ENCODE peak calls at places on chromosomes 7 and 10, in five cellular contexts. G is breast epithelium; N is activated CD8-positive, alpha-beta T cell treated with anti-CD3 and anti-CD28 coated beads for 36 hours; Q is fibroblast of mammary gland; W is foreskin fibroblast. R is an unnamed sample.

GRCh38 chr7:142385528-142386340 is 127.9 kb upstream of the PRSS58 start:
- DNase-seq in G (no peak), N (peak), Q (peak), W (peak), R (peak)

GRCh38 chr7:77466455-77466854 is 50.3 kb upstream of the GSAP start:
- DNase-seq in G (no peak), N (no peak), Q (no peak), W (no peak), R (no peak)

GRCh38 chr10:125994601-125995000 is 98.2 kb downstream of the FANK1 start:
- DNase-seq in G (no peak), N (no peak), Q (no peak), W (no peak), R (no peak)

GRCh38 chr7:40826419-40827216 is 691.8 kb downstream of the SUGCT start:
- DNase-seq in G (no peak), N (no peak), Q (no peak), W (peak), R (no peak)

GRCh38 chr10:113907166-113907565 is 52.7 kb downstream of the NHLRC2 start:
- DNase-seq in G (no peak), N (no peak), Q (peak), W (peak), R (no peak)

GRCh38 chr7:74040791-74041520 is 13.0 kb downstream of the ELN start:
- DNase-seq in G (no peak), N (no peak), Q (no peak), W (no peak), R (no peak)

GRCh38 chr7:32879460-32879859 is 12.1 kb downstream of the KBTBD2 start:
- DNase-seq in G (no peak), N (no peak), Q (peak), W (no peak), R (no peak)

GRCh38 chr7:101432316-101432715 is 69.6 kb downstream of the COL26A1 start:
- DNase-seq in G (no peak), N (no peak), Q (no peak), W (no peak), R (no peak)

GRCh38 chr7:72435366-72435765 is 23.2 kb upstream of the CALN1 start:
- DNase-seq in G (no peak), N (no peak), Q (peak), W (no peak), R (no peak)

GRCh38 chr10:50990568-50991495 is 83.5 kb upstream of the PRKG1 start:
- DNase-seq in G (no peak), N (peak), Q (peak), W (peak), R (peak)

GRCh38 chr7:18890885-18891621 is 226.4 kb downstream of the TWIST1 start:
- DNase-seq in G (no peak), N (no peak), Q (peak), W (no peak), R (no peak)

GRCh38 chr10:59880976-59881510 is 25.3 kb downstream of the CCDC6 start:
- DNase-seq in G (no peak), N (peak), Q (no peak), W (no peak), R (no peak)

GRCh38 chr7:151286148-151286547 is 37.7 kb upstream of the SMARCD3 start:
- DNase-seq in G (no peak), N (peak), Q (no peak), W (no peak), R (no peak)

GRCh38 chr7:3191545-3191944 is 109.5 kb upstream of the SDK1 start:
- DNase-seq in G (no peak), N (no peak), Q (no peak), W (no peak), R (no peak)

GRCh38 chr7:99380032-99380822 is 5.7 kb downstream of the ARPC1B start:
- DNase-seq in G (no peak), N (peak), Q (peak), W (peak), R (no peak)

GRCh38 chr10:124465003-124465776 is 3.6 kb downstream of the LHPP start:
- DNase-seq in G (no peak), N (no peak), Q (no peak), W (no peak), R (no peak)

GRCh38 chr10:72186633-72187330 is 29.0 kb upstream of the ANAPC16 start:
- DNase-seq in G (no peak), N (no peak), Q (peak), W (peak), R (peak)

GRCh38 chr10:77926566-77927342 is at the start of gene DLG5:
- DNase-seq in G (peak), N (peak), Q (peak), W (peak), R (no peak)

GRCh38 chr10:118971876-118972275 is 57.6 kb upstream of the NANOS1 start:
- DNase-seq in G (no peak), N (no peak), Q (no peak), W (no peak), R (no peak)

GRCh38 chr7:1097120-1097504 is 9.2 kb downstream of the GPER1 start:
- DNase-seq in G (no peak), N (no peak), Q (no peak), W (no peak), R (no peak)

GRCh38 chr10:59018977-59019376 is 157.5 kb upstream of the PHYHIPL start:
- DNase-seq in G (no peak), N (no peak), Q (peak), W (no peak), R (no peak)

GRCh38 chr10:28984431-28984830 is 304.4 kb upstream of the LYZL1 start:
- DNase-seq in G (peak), N (peak), Q (peak), W (peak), R (peak)

GRCh38 chr7:152341039-152341913 is 94.5 kb downstream of the KMT2C start:
- DNase-seq in G (no peak), N (no peak), Q (peak), W (peak), R (peak)

GRCh38 chr7:131016230-131016629 is 282.2 kb upstream of the KLF14 start:
- DNase-seq in G (no peak), N (no peak), Q (no peak), W (no peak), R (no peak)

GRCh38 chr10:61973169-61973568 is 71.7 kb downstream of the ARID5B start:
- DNase-seq in G (no peak), N (no peak), Q (peak), W (peak), R (no peak)

GRCh38 chr7:154912921-154913644 is 89.8 kb downstream of the PAXIP1 start:
- DNase-seq in G (no peak), N (no peak), Q (no peak), W (peak), R (no peak)

GRCh38 chr10:24901686-24902399 is 50.6 kb downstream of the PRTFDC1 start:
- DNase-seq in G (no peak), N (peak), Q (peak), W (peak), R (peak)

GRCh38 chr10:61063911-61064310 is 119.9 kb upstream of the RHOBTB1 start:
- DNase-seq in G (no peak), N (no peak), Q (peak), W (peak), R (no peak)

GRCh38 chr10:78973901-78974408 is 94.8 kb upstream of the ZMIZ1 start:
- DNase-seq in G (peak), N (peak), Q (peak), W (peak), R (peak)

GRCh38 chr7:138388673-138389491 is 71.2 kb upstream of the TRIM24 start:
- DNase-seq in G (no peak), N (no peak), Q (peak), W (no peak), R (no peak)

GRCh38 chr7:24729365-24730017 is 27.8 kb downstream of the GSDME start:
- DNase-seq in G (peak), N (no peak), Q (no peak), W (peak), R (no peak)

GRCh38 chr7:107046511-107047259 is 2.2 kb downstream of the PRKAR2B start:
- DNase-seq in G (no peak), N (no peak), Q (no peak), W (no peak), R (no peak)

GRCh38 chr7:28055161-28055544 is 125.4 kb downstream of the JAZF1 start:
- DNase-seq in G (no peak), N (no peak), Q (no peak), W (peak), R (no peak)

GRCh38 chr10:70404906-70405824 is 1.2 kb downstream of the EIF4EBP2 start:
- DNase-seq in G (peak), N (peak), Q (peak), W (peak), R (peak)

GRCh38 chr7:101940830-101941229 is 123.4 kb downstream of the CUX1 start:
- DNase-seq in G (no peak), N (no peak), Q (no peak), W (no peak), R (no peak)

GRCh38 chr7:133081119-133081604 is 728 bp downstream of the CHCHD3 start:
- DNase-seq in G (no peak), N (peak), Q (peak), W (peak), R (no peak)

GRCh38 chr10:83983578-83984255 is 155.6 kb upstream of the GHITM start:
- DNase-seq in G (no peak), N (no peak), Q (peak), W (no peak), R (no peak)

GRCh38 chr10:101089520-101090299 is 27.9 kb downstream of the KAZALD1 start:
- DNase-seq in G (no peak), N (no peak), Q (no peak), W (no peak), R (no peak)

GRCh38 chr10:132150777-132151176 is 36.0 kb upstream of the DPYSL4 start:
- DNase-seq in G (no peak), N (no peak), Q (no peak), W (no peak), R (no peak)

GRCh38 chr10:132970641-132971438 is 28.5 kb upstream of the CFAP46 start:
- DNase-seq in G (no peak), N (no peak), Q (no peak), W (no peak), R (no peak)

GRCh38 chr10:73653195-73653594 is 2.6 kb downstream of the SYNPO2L start:
- DNase-seq in G (no peak), N (no peak), Q (no peak), W (no peak), R (no peak)

GRCh38 chr10:73650537-73651331 is 5.1 kb downstream of the SYNPO2L start:
- DNase-seq in G (no peak), N (no peak), Q (peak), W (peak), R (no peak)

GRCh38 chr10:73655990-73656298 is at the start of gene SYNPO2L:
- DNase-seq in G (no peak), N (no peak), Q (no peak), W (no peak), R (no peak)

GRCh38 chr10:73655257-73655989 is 406 bp downstream of the SYNPO2L start:
- DNase-seq in G (no peak), N (no peak), Q (no peak), W (no peak), R (no peak)

GRCh38 chr10:73653701-73654100 is 2.1 kb downstream of the SYNPO2L start:
- DNase-seq in G (no peak), N (peak), Q (peak), W (peak), R (no peak)
- TF ChIP-seq CTCF in G (no peak), N (no peak), Q (peak), W (no peak), R (no peak)

DNA sequence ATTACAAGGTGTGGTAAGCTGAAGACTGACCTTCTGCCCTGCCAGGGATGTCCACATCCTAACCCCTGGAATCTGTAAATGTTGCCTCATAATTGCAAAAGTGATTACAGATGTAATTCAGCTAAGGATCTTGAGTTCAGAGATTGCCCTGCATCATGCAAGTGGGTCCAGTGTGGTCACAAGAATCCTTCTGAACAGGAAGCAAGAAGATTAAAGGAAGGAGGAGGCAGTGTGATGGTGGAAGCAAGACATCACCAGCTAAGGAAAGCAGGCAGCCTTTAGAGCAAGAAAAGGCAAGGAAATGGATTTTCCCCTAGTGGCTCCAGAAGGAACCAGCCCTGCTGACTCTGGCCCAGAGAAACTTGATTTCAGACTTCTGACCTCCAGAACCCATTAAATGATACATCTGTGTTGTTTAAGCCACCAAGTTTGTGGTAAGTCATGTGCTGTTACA is 78.1 kb downstream of the USP6NL start:
- DNase-seq in G (no peak), N (no peak), Q (peak), W (peak), R (peak)
- TF ChIP-seq CTCF in G (no peak), N (no peak), Q (peak), W (peak), R (peak)

GRCh38 chr7:127250312-127251047 is 2.3 kb downstream of the GRM8 start:
- DNase-seq in G (no peak), N (no peak), Q (no peak), W (peak), R (no peak)
- TF ChIP-seq CTCF in G (no peak), N (no peak), Q (peak), W (no peak), R (no peak)

DNA sequence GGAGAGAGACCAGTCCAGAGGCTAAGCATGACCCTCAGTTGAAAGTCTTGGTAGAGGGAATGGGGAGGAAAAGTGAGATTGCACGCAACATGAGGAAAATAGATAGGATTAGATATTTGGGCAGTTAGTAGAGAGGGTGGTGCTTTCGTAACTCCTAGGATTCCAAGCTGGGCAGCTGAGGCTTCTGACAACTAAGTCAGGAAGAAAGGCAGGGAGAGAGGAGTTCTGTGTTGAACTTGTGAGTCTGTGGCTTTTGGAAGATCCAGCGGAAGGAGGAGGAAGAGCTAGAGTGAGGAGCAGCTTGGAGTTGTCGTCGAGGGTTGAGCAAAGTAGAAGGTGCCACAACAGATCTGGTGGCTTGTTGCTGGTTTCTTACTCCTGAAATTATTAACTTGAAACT is 21.8 kb downstream of the CUL1 start:
- DNase-seq in G (no peak), N (no peak), Q (peak), W (peak), R (no peak)
- TF ChIP-seq CTCF in G (no peak), N (no peak), Q (no peak), W (no peak), R (no peak)

DNA sequence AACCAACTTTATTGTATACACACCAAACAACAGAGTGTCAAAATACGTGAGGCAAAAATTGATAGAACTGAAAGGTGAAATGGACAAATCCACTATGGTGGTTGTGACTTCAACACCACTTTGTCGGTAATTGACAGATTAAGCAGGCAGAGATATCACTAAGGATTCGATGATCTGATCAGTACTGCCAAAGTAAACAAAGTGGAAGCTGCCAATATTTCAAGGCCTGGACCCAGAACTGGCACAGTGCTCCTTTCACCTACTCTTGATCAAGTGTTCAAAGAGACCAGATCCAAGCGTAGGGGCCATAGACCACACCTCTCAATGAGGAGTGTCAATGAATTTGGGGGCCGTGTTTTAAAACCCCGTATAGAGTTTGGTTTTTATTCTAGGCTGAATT is 167.0 kb downstream of the CDK14 start:
- DNase-seq in G (no peak), N (no peak), Q (no peak), W (no peak), R (no peak)
- TF ChIP-seq CTCF in G (no peak), N (no peak), Q (no peak), W (no peak), R (no peak)

DNA sequence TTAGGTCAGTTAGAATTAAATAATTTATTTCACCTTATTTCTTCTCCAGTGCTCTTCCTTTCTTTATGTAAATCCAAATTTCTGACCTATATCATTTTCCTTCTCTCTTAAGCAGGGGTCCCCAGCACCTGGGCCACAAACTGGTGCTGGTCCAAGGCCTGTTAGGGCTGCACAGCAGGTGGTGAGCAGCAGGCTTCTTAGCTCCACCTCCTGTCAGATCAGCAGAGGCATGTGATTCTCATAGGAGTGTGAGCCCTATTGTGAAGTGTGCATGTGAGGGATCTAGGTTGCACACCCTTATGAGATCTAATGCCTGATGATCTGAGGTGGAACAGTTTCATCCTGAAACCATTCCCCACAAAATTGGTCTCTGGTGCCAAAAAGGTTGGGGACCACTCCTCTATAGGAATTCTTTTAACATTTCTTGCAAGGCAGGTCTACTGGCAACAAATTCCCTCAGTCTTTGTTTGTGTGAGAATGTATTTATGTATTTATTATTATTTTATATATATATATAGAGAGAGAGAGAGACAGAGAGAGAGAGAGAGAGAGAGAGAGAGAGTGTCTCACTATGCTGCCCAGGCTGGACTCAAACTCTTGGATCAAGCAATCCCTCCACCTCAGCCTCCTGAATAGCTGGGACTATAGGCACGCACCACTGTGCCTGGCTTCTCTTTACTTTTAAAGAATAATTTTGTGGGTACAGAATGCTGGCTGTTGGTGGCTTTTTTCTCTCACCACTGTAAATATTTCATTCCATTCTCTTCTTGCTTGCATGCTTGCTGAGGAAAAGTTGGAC is 4.3 kb upstream of the ABCC2 start:
- DNase-seq in G (no peak), N (no peak), Q (peak), W (peak), R (no peak)
- TF ChIP-seq CTCF in G (no peak), N (no peak), Q (no peak), W (no peak), R (no peak)

GRCh38 chr7:17233643-17234397 is 64.6 kb upstream of the AHR start:
- DNase-seq in G (no peak), N (peak), Q (peak), W (peak), R (no peak)

GRCh38 chr7:17236161-17236560 is 62.3 kb upstream of the AHR start:
- DNase-seq in G (no peak), N (no peak), Q (no peak), W (peak), R (no peak)

GRCh38 chr7:17236603-17237002 is 61.8 kb upstream of the AHR start:
- DNase-seq in G (no peak), N (no peak), Q (peak), W (peak), R (no peak)

GRCh38 chr7:17230099-17230807 is 68.2 kb upstream of the AHR start:
- DNase-seq in G (no peak), N (no peak), Q (no peak), W (no peak), R (no peak)

DNA sequence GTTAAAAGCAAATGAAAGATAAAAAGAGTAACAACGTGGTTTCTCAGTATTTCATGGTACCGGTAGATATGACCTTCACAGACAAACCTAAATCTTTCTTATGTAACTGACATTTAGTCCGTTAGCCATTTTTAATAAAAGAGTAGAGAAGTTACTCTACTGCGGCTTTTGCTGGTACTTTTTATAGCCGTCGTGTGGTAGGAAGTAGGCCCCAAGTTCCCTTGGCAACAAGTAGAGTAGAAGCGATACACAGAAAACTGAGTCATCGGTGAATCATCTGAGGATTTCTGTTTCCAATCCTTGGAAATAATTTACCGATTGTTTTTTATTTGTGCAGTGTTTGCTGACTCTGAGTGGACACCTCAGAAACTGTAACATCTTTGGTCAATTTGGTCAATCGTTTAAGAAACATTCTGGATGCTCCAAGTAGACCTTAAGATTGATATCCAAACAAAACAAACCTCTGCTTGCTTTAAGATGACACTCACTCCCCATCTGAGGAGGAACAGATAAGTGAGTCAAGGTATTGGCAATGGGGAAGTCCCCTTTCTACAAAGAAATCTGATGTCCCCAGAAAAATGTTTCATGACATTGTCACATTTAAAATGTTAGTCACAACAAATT is 63.9 kb upstream of the AHR start:
- DNase-seq in G (peak), N (peak), Q (peak), W (peak), R (peak)
- TF ChIP-seq CTCF in G (no peak), N (no peak), Q (peak), W (no peak), R (peak)

R was measured in AG09319.